ENCODE peak calls at places on chromosomes 16 and 17, in nine cellular contexts. W, G, C, M, P, I, R, A and S are unnamed samples.

GRCh38 chr17:81984773-81985410 is 7.5 kb downstream of the ASPSCR1 start:
- DNase-seq in R (no peak), W (no peak), M (no peak), G (no peak), A (no peak), I (no peak), P (no peak), C (no peak), S (no peak)

GRCh38 chr17:58873926-58874325 is 118.3 kb downstream of the PPM1E start:
- DNase-seq in C (no peak), R (no peak), G (no peak), A (no peak), W (no peak), I (no peak), P (no peak), M (no peak), S (no peak)

GRCh38 chr17:11627301-11627700 is 29.0 kb downstream of the DNAH9 start:
- DNase-seq in I (no peak), R (no peak), P (no peak), W (no peak), G (no peak), C (no peak), M (no peak), A (no peak), S (no peak)

GRCh38 chr16:85403693-85404092 is 209.4 kb upstream of the GSE1 start:
- DNase-seq in I (no peak), G (peak; percentile 20), R (peak; percentile 2), C (peak; percentile 14), W (no peak), A (no peak), P (no peak), M (no peak), S (no peak)

GRCh38 chr17:3892095-3892998 is 506 bp downstream of the CAMKK1 start:
- DNase-seq in M (peak; percentile 77), R (peak; percentile 81), C (peak; percentile 90), P (peak; percentile 93), G (peak; percentile 68), W (peak; percentile 92), I (no peak), A (peak; percentile 58), S (peak; percentile 65)

GRCh38 chr17:74150428-74151025 is 53.0 kb upstream of the RPL38 start:
- DNase-seq in P (no peak), G (peak; percentile 20), W (no peak), C (no peak), R (peak; percentile 2), I (no peak), M (no peak), A (no peak), S (no peak)

GRCh38 chr16:68367034-68367433 is 56.2 kb downstream of the PRMT7 start:
- DNase-seq in A (peak; percentile 32), R (no peak), W (peak; percentile 54), C (peak; percentile 82), M (no peak), P (no peak), G (no peak), I (no peak), S (no peak)

GRCh38 chr16:57994778-57995177 is 5.7 kb downstream of the ZNF319 start:
- DNase-seq in W (peak; percentile 85), I (peak; percentile 22), C (peak; percentile 73), P (peak; percentile 87), G (peak; percentile 60), A (peak; percentile 30), M (peak; percentile 25), R (no peak), S (no peak)

GRCh38 chr16:87309912-87310485 is 7.2 kb downstream of the C16orf95 start:
- DNase-seq in I (no peak), G (no peak), P (no peak), C (no peak), A (no peak), W (peak; percentile 55), R (no peak), M (no peak), S (no peak)

GRCh38 chr16:31271621-31272190 is 11.9 kb downstream of the ITGAM start:
- DNase-seq in P (no peak), C (no peak), W (no peak), R (no peak), M (no peak), G (no peak), I (no peak), A (no peak), S (no peak)

GRCh38 chr16:31274831-31275816 is 15.3 kb downstream of the ITGAM start:
- DNase-seq in A (no peak), W (no peak), P (no peak), I (peak; percentile 95), M (no peak), R (no peak), C (no peak), G (no peak), S (no peak)

GRCh38 chr16:31270795-31271194 is 11.0 kb downstream of the ITGAM start:
- DNase-seq in G (no peak), I (no peak), W (no peak), M (no peak), C (no peak), P (no peak), A (no peak), R (no peak), S (no peak)

GRCh38 chr16:31273187-31273586 is 13.4 kb downstream of the ITGAM start:
- DNase-seq in I (no peak), R (no peak), M (no peak), A (no peak), P (no peak), G (no peak), W (no peak), C (no peak), S (no peak)

GRCh38 chr16:31273676-31274075 is 13.9 kb downstream of the ITGAM start:
- DNase-seq in A (no peak), C (no peak), W (no peak), I (peak; percentile 86), M (no peak), P (no peak), R (no peak), G (no peak), S (no peak)
- H3K4me1 ChIP-seq in A (no peaks in the 10 kb centered on the region), C (no peaks in the 10 kb centered on the region), W (no peaks in the 10 kb centered on the region), I (peaks cover 19% of the 10 kb centered on the region), M (no peaks in the 10 kb centered on the region), P (no peaks in the 10 kb centered on the region), R (no peaks in the 10 kb centered on the region), G (no peaks in the 10 kb centered on the region), S (no peaks in the 10 kb centered on the region)

GRCh38 chr17:70074236-70074830 is 692 bp upstream of the KCNJ16 start:
- DNase-seq in G (no peak), M (no peak), P (no peak), C (no peak), W (no peak), R (no peak), A (no peak), I (no peak), S (no peak)
- H3K9me3 ChIP-seq in G (no peaks in the 10 kb centered on the region), M (no peaks in the 10 kb centered on the region), P (no peaks in the 10 kb centered on the region), C (no peaks in the 10 kb centered on the region), W (no peaks in the 10 kb centered on the region), R (no peaks in the 10 kb centered on the region), A (no peaks in the 10 kb centered on the region), I (no peaks in the 10 kb centered on the region), S (no peaks in the 10 kb centered on the region)

GRCh38 chr16:49183911-49184310 is 97.7 kb downstream of the CBLN1 start:
- DNase-seq in M (no peak), G (no peak), W (no peak), R (no peak), I (peak; percentile 25), P (no peak), A (no peak), C (peak; percentile 38), S (no peak)

GRCh38 chr16:49181812-49182211 is 99.8 kb downstream of the CBLN1 start:
- DNase-seq in W (no peak), M (no peak), I (no peak), R (no peak), P (no peak), C (no peak), G (no peak), A (no peak), S (no peak)

DNA sequence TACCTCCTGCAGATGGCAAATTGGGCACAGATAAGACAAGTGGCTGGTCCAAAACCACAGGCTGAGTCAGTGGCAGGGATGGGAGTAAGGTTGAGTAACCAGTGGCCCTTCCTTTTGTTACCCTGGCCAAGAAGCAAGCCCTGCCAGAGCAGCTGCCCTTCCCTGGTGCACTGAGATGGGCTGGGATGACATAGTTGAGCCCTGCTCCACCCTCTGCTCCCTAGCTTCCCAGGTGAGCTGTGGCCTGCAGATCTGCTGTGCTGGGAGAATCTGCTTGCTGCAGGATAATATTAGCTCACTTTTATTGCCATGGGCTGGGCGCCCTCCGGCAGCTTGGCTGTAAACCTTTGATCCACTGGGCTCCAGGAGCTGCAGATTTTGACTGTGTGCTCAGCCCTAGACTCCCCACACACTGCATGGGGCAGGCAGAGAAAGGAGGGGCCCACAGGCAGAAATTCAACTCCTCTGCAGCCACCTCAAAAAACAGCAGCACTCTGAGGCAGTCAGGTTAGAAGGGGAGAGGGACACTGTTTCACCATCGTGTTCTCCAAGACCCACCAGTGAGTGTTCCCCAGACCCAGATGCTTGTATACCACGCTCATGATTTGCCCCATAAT is 101.8 kb downstream of the CBLN1 start:
- DNase-seq in R (no peak), I (no peak), A (no peak), P (no peak), C (no peak), W (no peak), G (no peak), M (no peak), S (no peak)
- H3K4me1 ChIP-seq in R (no peaks in the 10 kb centered on the region), I (no peaks in the 10 kb centered on the region), A (no peaks in the 10 kb centered on the region), P (no peaks in the 10 kb centered on the region), C (no peaks in the 10 kb centered on the region), W (no peaks in the 10 kb centered on the region), G (no peaks in the 10 kb centered on the region), M (no peaks in the 10 kb centered on the region), S (no peaks in the 10 kb centered on the region)

GRCh38 chr17:52709724-52710123 is 551.2 kb upstream of the CA10 start:
- DNase-seq in W (peak; percentile 28), G (no peak), C (no peak), I (no peak), P (no peak), A (no peak), M (no peak), R (no peak), S (no peak)
- H3K9me3 ChIP-seq in W (no peaks in the 10 kb centered on the region), G (no peaks in the 10 kb centered on the region), C (no peaks in the 10 kb centered on the region), I (peaks cover 5% of the 10 kb centered on the region), P (no peaks in the 10 kb centered on the region), A (no peaks in the 10 kb centered on the region), M (no peaks in the 10 kb centered on the region), R (no peaks in the 10 kb centered on the region), S (no peaks in the 10 kb centered on the region)